ENCODE peak calls at places on chromosomes 11 and 22, in four cellular contexts. J is H54, Z is hypothalamus, I is renal cortical epithelial cell. D is an unnamed sample.

GRCh38 chr11:108324587-108324986 is 101.7 kb downstream of the ATM start:
- DNase-seq in J (no peak), Z (no peak), I (no peak), D (no peak)

GRCh38 chr11:57497303-57498247 is 17.9 kb downstream of the SLC43A1 start:
- DNase-seq in J (no peak), Z (no peak), I (no peak), D (no peak)

GRCh38 chr11:2891901-2892214 is 6.3 kb upstream of the CDKN1C start:
- DNase-seq in J (no peak), Z (no peak), I (no peak), D (no peak)

GRCh38 chr22:35966314-35967045 is 62.1 kb downstream of the RBFOX2 start:
- DNase-seq in J (no peak), Z (no peak), I (no peak), D (no peak)

GRCh38 chr11:61895046-61895717 is 3.8 kb upstream of the FADS3 start:
- DNase-seq in J (no peak), Z (no peak), I (no peak), D (no peak)

GRCh38 chr11:120465921-120466534 is 45.5 kb upstream of the GRIK4 start:
- DNase-seq in J (no peak), Z (no peak), I (no peak), D (no peak)

GRCh38 chr22:43481528-43482309 is 69.9 kb downstream of the MPPED1 start:
- DNase-seq in J (no peak), Z (peak; percentile 39), I (no peak), D (no peak)

GRCh38 chr11:43585877-43586608 is 94.5 kb upstream of the HSD17B12 start:
- DNase-seq in J (no peak), Z (no peak), I (no peak), D (no peak)

GRCh38 chr11:74330065-74330858 is 18.8 kb upstream of the P4HA3 start:
- DNase-seq in J (peak; percentile 47), Z (no peak), I (peak; percentile 97), D (no peak)

GRCh38 chr11:28566643-28567042 is 458.5 kb downstream of the METTL15 start:
- DNase-seq in J (peak; percentile 7), Z (peak; percentile 55), I (peak; percentile 88), D (peak; percentile 6)

GRCh38 chr11:110031171-110031570 is 62.0 kb upstream of the ZC3H12C start:
- DNase-seq in J (no peak), Z (no peak), I (no peak), D (no peak)

GRCh38 chr11:121575250-121575962 is 122.6 kb upstream of the SORL1-AS1 start:
- DNase-seq in J (peak; percentile 22), Z (peak; percentile 64), I (peak; percentile 68), D (peak; percentile 35)

GRCh38 chr11:31397239-31397834 is 27.7 kb downstream of the DNAJC24 start:
- DNase-seq in J (no peak), Z (no peak), I (peak; percentile 40), D (no peak)

GRCh38 chr11:132856032-132856431 is 676.3 kb downstream of the OPCML start:
- DNase-seq in J (no peak), Z (no peak), I (no peak), D (no peak)

D was measured in gastrocnemius medialis.